ENCODE peak calls at places on chromosomes 1 and 21, in six cellular contexts. F is GM12865, D is fibroblast of pulmonary artery, G is left ventricle myocardium inferior, A is MCF 10A, I is psoas muscle. S is an unnamed sample.

GRCh38 chr1:241799414-241799813 is 48.6 kb upstream of the EXO1 start:
- DNase-seq in F (no peak), D (no peak), G (no peak), A (peak), I (no peak), S (peak)

GRCh38 chr1:180470031-180470430 is 32.3 kb downstream of the ACBD6 start:
- DNase-seq in F (no peak), D (no peak), G (no peak), A (no peak), I (no peak), S (no peak)

GRCh38 chr1:84971957-84972356 is 25.0 kb downstream of the MCOLN2 start:
- DNase-seq in F (peak), D (no peak), G (no peak), A (no peak), I (no peak), S (no peak)

GRCh38 chr21:42827588-42827987 is 51.8 kb downstream of the WDR4 start:
- DNase-seq in F (no peak), D (no peak), G (no peak), A (no peak), I (no peak), S (no peak)

GRCh38 chr1:56330400-56331026 is 248.8 kb downstream of the PLPP3 start:
- DNase-seq in F (peak), D (peak), G (no peak), A (peak), I (no peak), S (no peak)

GRCh38 chr1:10573446-10573845 is 98.7 kb downstream of the PEX14 start:
- DNase-seq in F (no peak), D (no peak), G (no peak), A (no peak), I (no peak), S (peak)

GRCh38 chr1:175201061-175201508 is 8.5 kb upstream of the KIAA0040 start:
- DNase-seq in F (no peak), D (peak), G (no peak), A (no peak), I (no peak), S (no peak)

GRCh38 chr1:41045740-41046139 is 24.2 kb upstream of the SLFNL1 start:
- DNase-seq in F (no peak), D (peak), G (no peak), A (peak), I (peak), S (peak)

GRCh38 chr1:226128487-226129075 is 58.0 kb downstream of the ACBD3 start:
- DNase-seq in F (no peak), D (peak), G (no peak), A (peak), I (no peak), S (peak)

GRCh38 chr21:32777269-32777668 is 5.7 kb upstream of the PAXBP1 start:
- DNase-seq in F (no peak), D (no peak), G (no peak), A (no peak), I (no peak), S (no peak)

GRCh38 chr1:100323428-100324106 is 28.7 kb upstream of the CDC14A start:
- DNase-seq in F (no peak), D (no peak), G (peak), A (no peak), I (peak), S (no peak)

GRCh38 chr1:231423648-231424047 is 1.6 kb upstream of the EGLN1 start:
- DNase-seq in F (no peak), D (no peak), G (no peak), A (peak), I (no peak), S (no peak)

GRCh38 chr1:163570061-163570460 is 248.3 kb downstream of the NUF2 start:
- DNase-seq in F (no peak), D (no peak), G (no peak), A (peak), I (no peak), S (no peak)

GRCh38 chr1:38015978-38016640 is 3.6 kb downstream of the UTP11 start:
- DNase-seq in F (no peak), D (peak), G (no peak), A (no peak), I (peak), S (no peak)

GRCh38 chr1:175222296-175222938 is 29.8 kb upstream of the KIAA0040 start:
- DNase-seq in F (no peak), D (no peak), G (no peak), A (peak), I (no peak), S (no peak)

GRCh38 chr1:24643362-24644346 is 552 bp downstream of the SRRM1 start:
- DNase-seq in F (peak), D (no peak), G (no peak), A (peak), I (no peak), S (peak)

GRCh38 chr1:166166400-166166699 is 451 bp downstream of the FAM78B start:
- DNase-seq in F (no peak), D (no peak), G (no peak), A (no peak), I (peak), S (peak)

GRCh38 chr1:213065800-213066199 is 14.8 kb downstream of the RPS6KC1 start:
- DNase-seq in F (no peak), D (no peak), G (no peak), A (no peak), I (no peak), S (no peak)

GRCh38 chr1:213066363-213066762 is 15.3 kb downstream of the RPS6KC1 start:
- DNase-seq in F (no peak), D (no peak), G (no peak), A (no peak), I (no peak), S (no peak)

GRCh38 chr1:213060836-213061235 is 9.8 kb downstream of the RPS6KC1 start:
- DNase-seq in F (no peak), D (no peak), G (no peak), A (no peak), I (no peak), S (no peak)

GRCh38 chr1:213057264-213058059 is 6.4 kb downstream of the RPS6KC1 start:
- DNase-seq in F (no peak), D (no peak), G (no peak), A (no peak), I (no peak), S (no peak)

DNA sequence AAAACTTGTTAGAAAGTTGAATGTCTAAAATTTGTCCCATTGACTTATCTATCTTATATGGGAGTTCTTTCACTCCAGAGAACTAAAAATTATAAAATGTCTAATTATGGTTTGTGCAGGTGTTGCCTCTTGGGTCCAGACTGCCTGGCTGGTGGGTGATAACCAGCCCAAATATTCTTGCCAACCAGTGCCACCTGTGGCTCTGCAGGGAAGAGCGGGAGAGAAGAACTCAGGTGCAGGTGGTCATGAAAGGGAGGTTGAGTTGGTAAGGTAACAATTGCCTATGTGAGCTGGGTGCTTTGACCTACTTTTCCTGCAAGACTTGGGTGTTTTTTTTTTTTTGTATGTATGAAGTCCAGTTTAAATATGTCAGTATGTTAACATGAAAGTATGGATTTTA is 10.2 kb downstream of the RPS6KC1 start:
- DNase-seq in F (no peak), D (no peak), G (no peak), A (peak), I (no peak), S (no peak)
- TF ChIP-seq CTCF in F (peak), D (no peak), G (no peak), A (no peak), I (no peak), S (no peak)

GRCh38 chr1:90561926-90562325 is 155.2 kb downstream of the BARHL2 start:
- DNase-seq in F (peak), D (no peak), G (no peak), A (no peak), I (no peak), S (no peak)
- TF ChIP-seq CTCF in F (peak), D (no peak), G (no peak), A (no peak), I (no peak), S (no peak)

GRCh38 chr21:25234857-25235801 is 372.2 kb downstream of the MRPL39 start:
- DNase-seq in F (peak), D (no peak), G (no peak), A (no peak), I (no peak), S (no peak)
- TF ChIP-seq CTCF in F (no peak), D (no peak), G (no peak), A (no peak), I (no peak), S (no peak)

GRCh38 chr1:66503841-66504470 is 30.0 kb upstream of the SGIP1 start:
- DNase-seq in F (peak), D (peak), G (peak), A (peak), I (no peak), S (no peak)
- TF ChIP-seq CTCF in F (peak), D (peak), G (peak), A (peak), I (peak), S (peak)

GRCh38 chr1:161119379-161120061 is 1.6 kb downstream of the NIT1 start:
- DNase-seq in F (peak), D (peak), G (no peak), A (peak), I (no peak), S (peak)

GRCh38 chr1:161119017-161119378 is 1.1 kb downstream of the NIT1 start:
- DNase-seq in F (peak), D (peak), G (peak), A (peak), I (peak), S (no peak)

GRCh38 chr1:161121042-161121441 is 3.1 kb downstream of the NIT1 start:
- DNase-seq in F (no peak), D (no peak), G (no peak), A (no peak), I (no peak), S (peak)

GRCh38 chr1:161115132-161115711 is 2.6 kb downstream of the PFDN2 start:
- DNase-seq in F (no peak), D (peak), G (no peak), A (peak), I (peak), S (no peak)

GRCh38 chr1:161117681-161118581 is at the start of the genes NIT1 and PFDN2:
- DNase-seq in F (peak), D (peak), G (peak), A (peak), I (peak), S (peak)
- TF ChIP-seq CTCF in F (no peak), D (no peak), G (no peak), A (no peak), I (no peak), S (no peak)

DNA sequence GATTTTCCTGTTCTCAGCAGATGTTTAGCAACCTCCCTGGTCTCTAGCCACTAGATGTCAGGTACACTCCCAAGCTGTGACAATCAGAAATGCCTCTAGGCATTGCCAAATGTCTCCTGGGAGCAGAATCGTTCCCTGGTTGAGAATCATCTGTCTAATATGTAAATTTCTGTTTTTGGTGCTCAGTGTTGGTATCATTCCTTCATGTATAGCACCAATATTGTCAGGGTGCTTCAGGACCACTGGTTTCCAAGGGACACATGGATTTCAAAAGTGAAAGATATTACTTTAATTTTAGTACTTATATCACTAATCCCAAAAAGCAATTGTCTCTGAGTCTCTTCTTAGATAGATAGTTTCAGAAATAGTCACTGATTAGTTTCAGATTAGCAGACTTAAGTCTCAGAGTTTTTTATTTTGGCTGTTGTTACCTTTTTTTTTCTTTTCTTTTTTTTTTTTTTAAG is 160.1 kb downstream of the PTPRC start:
- DNase-seq in F (peak), D (no peak), G (no peak), A (peak), I (no peak), S (no peak)
- TF ChIP-seq CTCF in F (no peak), D (no peak), G (peak), A (no peak), I (no peak), S (no peak)

GRCh38 chr1:164702664-164703063 is 143.7 kb downstream of the PBX1 start:
- DNase-seq in F (no peak), D (no peak), G (no peak), A (no peak), I (no peak), S (no peak)

GRCh38 chr1:164702216-164702615 is 143.2 kb downstream of the PBX1 start:
- DNase-seq in F (no peak), D (no peak), G (no peak), A (no peak), I (no peak), S (no peak)

GRCh38 chr1:164704954-164705353 is 146.0 kb downstream of the PBX1 start:
- DNase-seq in F (no peak), D (no peak), G (no peak), A (no peak), I (no peak), S (no peak)

GRCh38 chr1:164703971-164704411 is 145.0 kb downstream of the PBX1 start:
- DNase-seq in F (no peak), D (no peak), G (no peak), A (no peak), I (no peak), S (no peak)

GRCh38 chr1:164703415-164703814 is 144.4 kb downstream of the PBX1 start:
- DNase-seq in F (no peak), D (no peak), G (no peak), A (no peak), I (peak), S (no peak)
- TF ChIP-seq CTCF in F (no peak), D (no peak), G (no peak), A (no peak), I (no peak), S (no peak)

GRCh38 chr21:35506352-35506751 is 457.2 kb upstream of the RUNX1 start:
- DNase-seq in F (no peak), D (no peak), G (no peak), A (no peak), I (no peak), S (no peak)

GRCh38 chr21:35509004-35509704 is 460.1 kb upstream of the RUNX1 start:
- DNase-seq in F (no peak), D (peak), G (no peak), A (no peak), I (no peak), S (no peak)

GRCh38 chr21:35511298-35512162 is 462.4 kb upstream of the RUNX1 start:
- DNase-seq in F (no peak), D (peak), G (no peak), A (peak), I (no peak), S (peak)

GRCh38 chr21:35510294-35510693 is 461.2 kb upstream of the RUNX1 start:
- DNase-seq in F (no peak), D (no peak), G (no peak), A (no peak), I (no peak), S (no peak)

GRCh38 chr21:35508389-35508888 is 459.3 kb upstream of the RUNX1 start:
- DNase-seq in F (peak), D (peak), G (peak), A (peak), I (peak), S (peak)
- TF ChIP-seq CTCF in F (no peak), D (peak), G (peak), A (no peak), I (peak), S (peak)

S was measured in osteoblast.